ENCODE peak calls at places on chromosome X, in four cellular contexts. Q is HepG2, U is endothelial cell of umbilical vein, A is mesenchymal stem cell. E is an unnamed sample.

GRCh38 chrX:20974326-20974725 is 399.9 kb upstream of the CNKSR2 start:
- DNase-seq in U (no peak), A (peak), Q (no peak), E (no peak)

GRCh38 chrX:13007519-13008188 is 32.7 kb downstream of the TMSB4X start:
- DNase-seq in Q (no peak), A (no peak), U (peak), E (no peak)

GRCh38 chrX:22686138-22686541 is 313.6 kb upstream of the DDX53 start:
- DNase-seq in A (peak), U (peak), Q (no peak), E (peak)

GRCh38 chrX:72526534-72527508 is 45.8 kb downstream of the HDAC8 start:
- DNase-seq in A (peak), U (peak), Q (no peak), E (no peak)

GRCh38 chrX:52346462-52347165 is 22.2 kb upstream of the XAGE2 start:
- DNase-seq in Q (no peak), A (no peak), U (no peak), E (no peak)

GRCh38 chrX:15301924-15302323 is 13.5 kb downstream of the ASB11 start:
- DNase-seq in U (no peak), A (peak), Q (no peak), E (peak)

GRCh38 chrX:14056201-14056600 is 26.5 kb upstream of the GEMIN8 start:
- DNase-seq in Q (no peak), U (no peak), A (no peak), E (no peak)

GRCh38 chrX:107700317-107700774 is 72.0 kb downstream of the PRPS1 start:
- DNase-seq in U (no peak), A (peak), Q (no peak), E (peak)

GRCh38 chrX:13092455-13092941 is 48.1 kb upstream of the FAM9C start:
- DNase-seq in Q (no peak), U (no peak), A (no peak), E (no peak)

GRCh38 chrX:17525266-17525665 is 150.3 kb downstream of the NHS start:
- DNase-seq in Q (no peak), U (no peak), A (no peak), E (no peak)

GRCh38 chrX:30521440-30522182 is 56.0 kb downstream of the TASL start:
- DNase-seq in A (peak), Q (no peak), U (no peak), E (no peak)

GRCh38 chrX:11619426-11619825 is 46.3 kb downstream of the ARHGAP6 start:
- DNase-seq in A (no peak), U (no peak), Q (no peak), E (no peak)

GRCh38 chrX:69277369-69277768 is 112.1 kb upstream of the PJA1 start:
- DNase-seq in Q (no peak), A (no peak), U (no peak), E (no peak)

GRCh38 chrX:97806238-97806637 is 922.5 kb downstream of the RPA4 start:
- DNase-seq in A (peak), U (no peak), Q (no peak), E (no peak)

GRCh38 chrX:151754042-151754419 is 19.5 kb downstream of the CNGA2 start:
- DNase-seq in Q (no peak), A (no peak), U (no peak), E (peak)

GRCh38 chrX:41655631-41656030 is 33.1 kb upstream of the GPR34 start:
- DNase-seq in Q (no peak), A (peak), U (no peak), E (no peak)

GRCh38 chrX:52139545-52139895 is 45.2 kb upstream of the MAGED4 start:
- DNase-seq in A (no peak), Q (no peak), U (no peak), E (no peak)

GRCh38 chrX:23935116-23935515 is 27.3 kb downstream of the CXorf58 start:
- DNase-seq in U (no peak), A (no peak), Q (no peak), E (no peak)

GRCh38 chrX:8103655-8104054 is 67.4 kb downstream of the VCX2 start:
- DNase-seq in Q (no peak), A (no peak), U (no peak), E (no peak)

GRCh38 chrX:27976284-27976683 is 5.0 kb downstream of the DCAF8L1 start:
- DNase-seq in Q (no peak), A (no peak), U (no peak), E (no peak)

GRCh38 chrX:23248187-23248586 is 86.5 kb upstream of the PTCHD1 start:
- DNase-seq in A (no peak), U (no peak), Q (no peak), E (no peak)

GRCh38 chrX:45445745-45446412 is 245.2 kb upstream of the DIPK2B start:
- DNase-seq in U (peak), A (peak), Q (no peak), E (no peak)

GRCh38 chrX:68060506-68061205 is 372.6 kb downstream of the OPHN1 start:
- DNase-seq in U (peak), A (no peak), Q (no peak), E (peak)

GRCh38 chrX:101759000-101759399 is 99.3 kb upstream of the ARMCX2 start:
- DNase-seq in Q (peak), A (peak), U (peak), E (peak)

GRCh38 chrX:10008483-10009056 is 41.4 kb downstream of the CLDN34 start:
- DNase-seq in Q (no peak), A (peak), U (peak), E (no peak)

GRCh38 chrX:155216940-155217450 is 735 bp downstream of the VBP1 start:
- DNase-seq in U (peak), Q (no peak), A (no peak), E (peak)

DNA sequence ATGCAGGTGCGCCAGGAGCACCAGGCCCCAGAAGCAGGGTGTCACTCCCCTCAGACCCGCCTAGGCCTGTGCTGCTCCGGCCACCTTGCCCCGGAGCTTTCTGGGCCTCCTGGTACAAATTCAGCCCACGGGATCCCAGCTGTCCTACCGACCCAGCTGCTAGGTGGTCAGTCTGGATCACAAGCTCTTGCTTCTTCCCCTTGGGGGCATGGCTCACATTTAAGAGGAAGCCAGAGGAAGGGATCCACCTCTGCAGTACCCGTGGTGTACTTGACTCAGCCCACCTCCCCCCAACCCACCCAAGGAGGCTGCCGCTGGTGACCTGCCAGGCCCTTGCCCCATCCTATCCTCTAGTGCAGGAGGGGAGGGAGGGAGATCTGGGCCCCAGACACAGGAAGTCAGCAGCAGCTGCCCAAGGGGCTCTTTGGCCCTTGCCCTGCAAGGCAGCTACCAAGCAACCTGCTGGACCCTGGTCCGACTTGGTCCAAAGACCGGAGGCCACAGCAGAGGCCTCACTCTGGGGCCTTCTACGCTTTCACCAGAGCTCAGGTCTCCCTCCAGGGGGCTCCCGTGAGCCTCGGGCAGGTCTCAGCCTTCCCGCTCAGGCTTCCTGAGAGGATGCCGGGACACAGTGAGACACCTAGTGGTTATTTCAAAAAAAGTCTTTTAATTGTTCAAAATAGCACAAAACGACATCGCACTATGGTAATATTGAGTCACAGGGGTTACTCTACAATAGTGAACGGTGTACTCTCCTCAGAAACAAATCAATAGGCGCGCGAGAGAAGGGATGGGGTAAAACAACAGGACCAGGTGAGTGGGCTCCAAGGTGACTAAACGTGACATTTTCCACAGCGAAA is 2.7 kb upstream of the RENBP start:
- DNase-seq in Q (peak), A (peak), U (peak), E (peak)
- H3K27ac ChIP-seq in Q (peak), A (no peak), U (peak), E (peak)

DNA sequence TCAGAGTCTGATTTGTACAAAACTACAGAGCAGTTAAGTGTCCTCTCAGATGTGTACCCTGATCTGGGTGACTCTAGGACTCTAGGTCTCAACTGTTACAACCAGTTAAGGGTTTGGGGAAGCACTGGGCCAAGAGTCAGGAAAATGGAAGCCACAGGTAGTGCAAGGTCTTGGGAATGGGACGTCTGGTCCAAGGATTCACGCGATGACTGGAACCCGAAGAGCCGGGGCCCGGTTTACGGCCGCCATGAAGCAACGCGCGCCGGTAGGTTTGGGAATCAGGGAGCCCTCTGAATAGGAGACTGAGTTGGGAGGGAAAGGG is 321 bp upstream of the HPRT1 start:
- DNase-seq in A (no peak), U (peak), Q (peak), E (no peak)
- H3K9ac ChIP-seq in A (peak), U (peak), Q (peak), E (peak)

GRCh38 chrX:40004916-40005289 is 92.9 kb downstream of the BCOR start:
- DNase-seq in U (no peak), A (no peak), Q (no peak), E (peak)

GRCh38 chrX:40003982-40004535 is 93.7 kb downstream of the BCOR start:
- DNase-seq in Q (no peak), A (no peak), U (no peak), E (peak)

GRCh38 chrX:40006025-40007017 is 91.4 kb downstream of the BCOR start:
- DNase-seq in U (no peak), A (peak), Q (no peak), E (peak)

GRCh38 chrX:40007136-40007535 is 90.6 kb downstream of the BCOR start:
- DNase-seq in U (no peak), Q (no peak), A (no peak), E (peak)

DNA sequence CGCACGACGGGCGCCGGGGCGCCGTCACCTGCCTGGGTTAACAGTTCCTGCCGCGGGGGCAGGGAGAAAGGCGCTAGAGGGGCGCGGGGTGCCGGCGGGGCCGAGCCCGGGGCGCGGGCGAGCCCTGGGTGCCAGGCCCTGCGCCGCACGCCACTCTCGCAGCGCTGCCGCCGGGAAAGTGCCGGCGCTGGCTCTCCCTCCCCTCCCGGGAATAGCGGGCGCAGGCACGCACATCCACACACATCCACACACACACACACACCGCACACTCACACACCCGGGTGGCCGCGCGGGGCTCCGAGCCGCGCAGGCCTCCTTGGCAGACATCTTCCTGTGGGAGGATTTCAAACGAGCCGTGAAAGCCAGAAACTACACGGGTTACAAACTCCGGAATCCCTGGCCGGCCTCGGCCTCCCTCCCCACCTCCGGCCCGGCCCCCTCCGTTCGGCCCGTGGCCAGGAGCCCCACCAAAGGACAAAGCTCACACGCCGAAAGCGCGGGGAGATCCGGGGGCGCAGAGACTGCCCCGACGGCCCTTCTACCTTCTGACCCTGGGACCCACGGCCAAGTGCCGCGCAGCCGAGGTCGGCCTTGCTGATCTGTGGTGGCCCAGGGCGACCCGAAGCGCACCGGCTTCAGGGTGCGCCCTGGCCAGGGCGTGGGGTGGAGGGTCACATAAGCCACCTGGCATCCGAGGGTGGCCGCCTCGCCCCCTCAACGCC is 92.3 kb downstream of the BCOR start:
- DNase-seq in Q (no peak), A (no peak), U (no peak), E (peak)
- H3K4me3 ChIP-seq in Q (no peak), A (no peak), U (no peak), E (peak)

GRCh38 chrX:37846934-37847732 is at the start of gene DYNLT3:
- DNase-seq in Q (peak), U (peak), A (peak), E (peak)

GRCh38 chrX:37847733-37848197 is 394 bp upstream of the DYNLT3 start:
- DNase-seq in Q (no peak), A (no peak), U (no peak), E (no peak)

GRCh38 chrX:37844622-37845021 is 2.7 kb downstream of the DYNLT3 start:
- DNase-seq in A (no peak), Q (no peak), U (no peak), E (no peak)

GRCh38 chrX:37846558-37846933 is 825 bp downstream of the DYNLT3 start:
- DNase-seq in U (peak), Q (no peak), A (no peak), E (no peak)

DNA sequence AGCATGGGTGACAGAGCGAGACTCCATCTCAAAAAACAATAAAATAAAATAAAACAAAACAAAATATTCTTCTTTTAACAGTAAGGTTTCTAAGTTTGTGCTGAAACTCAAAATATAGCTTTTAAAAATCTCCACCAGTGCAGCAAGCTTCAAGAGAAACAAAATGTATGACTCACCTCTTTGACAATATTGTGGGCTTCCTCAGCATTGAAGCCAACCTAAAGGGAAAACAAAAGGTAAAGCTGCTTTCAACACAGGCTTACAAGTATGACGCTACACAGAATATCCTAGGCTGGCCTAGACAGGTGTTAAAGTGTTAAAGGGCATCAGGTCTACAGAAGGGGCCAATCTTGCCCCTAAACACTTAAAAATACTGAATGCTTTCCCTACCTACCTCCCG is 1.2 kb downstream of the DYNLT3 start:
- DNase-seq in A (peak), Q (no peak), U (peak), E (no peak)
- H3K27ac ChIP-seq in A (no peak), Q (no peak), U (no peak), E (no peak)

DNA sequence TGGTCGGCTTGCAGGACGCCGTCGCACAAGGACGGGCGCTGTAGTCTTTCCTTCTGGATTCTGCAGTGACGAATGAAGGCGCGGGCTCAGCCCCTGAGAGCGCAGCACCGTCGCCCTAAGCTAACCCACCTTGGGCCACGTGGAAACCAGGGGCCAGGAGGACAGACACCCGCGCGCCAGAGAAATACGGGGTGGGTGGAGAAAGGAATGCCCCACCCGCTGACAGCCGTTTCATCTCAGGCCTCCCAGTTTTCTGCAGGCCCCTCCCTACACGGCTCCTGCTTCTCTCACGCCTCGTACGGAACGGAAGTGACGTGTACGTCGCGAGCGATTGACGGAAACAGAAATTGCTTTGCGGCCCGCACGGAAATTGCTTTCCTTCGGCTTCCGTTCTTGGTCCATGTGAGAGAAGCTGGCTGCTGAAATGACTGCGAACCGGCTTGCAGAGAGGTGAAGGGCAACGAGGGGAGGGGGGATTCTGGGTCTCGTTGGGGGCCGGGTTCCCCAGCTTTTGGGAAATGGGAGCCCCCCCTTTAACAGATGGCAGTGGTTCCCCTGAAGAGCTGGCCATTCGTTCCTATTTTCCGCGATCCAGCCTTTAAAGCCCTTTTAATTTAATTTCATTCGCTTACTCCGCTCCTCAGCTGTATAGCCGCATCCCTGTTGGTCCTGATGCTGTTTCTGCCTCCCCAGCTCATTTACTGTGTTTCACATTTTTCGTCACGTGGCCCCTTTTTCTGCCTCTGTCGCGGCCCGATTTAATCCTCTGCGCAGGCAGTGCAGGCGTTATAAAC is at the start of gene UTP14A:
- DNase-seq in A (peak), Q (peak), U (peak), E (peak)
- H3K9ac ChIP-seq in A (peak), Q (peak), U (peak), E (peak)

E was measured in endodermal cell.